ENCODE peak calls at places on chromosome 11, in five cellular contexts. S is SK-N-SH, D is H9, H is MM.1S, Q is ovary. Y is an unnamed sample. For H3K9me3, the result is how much of the 10 kb centered on the place peaks cover.

GRCh38 chr11:94958118-94958517 is 15.2 kb downstream of the CWC15 start:
- DNase-seq in S (no peak), D (no peak), H (no peak), Q (no peak), Y (no peak)

GRCh38 chr11:31106326-31106725 is 263.2 kb downstream of the DCDC1 start:
- DNase-seq in S (no peak), D (no peak), H (no peak), Q (no peak), Y (no peak)

GRCh38 chr11:14312736-14313438 is 46.1 kb downstream of the RRAS2 start:
- DNase-seq in S (no peak), D (no peak), H (no peak), Q (no peak), Y (no peak)

GRCh38 chr11:72789493-72790131 is 4.2 kb downstream of the STARD10 start:
- DNase-seq in S (peak), D (no peak), H (no peak), Q (no peak), Y (no peak)

GRCh38 chr11:124875943-124876817 is 10.9 kb downstream of the ROBO3 start:
- DNase-seq in S (peak), D (peak), H (peak), Q (peak), Y (peak)

GRCh38 chr11:134036484-134037092 is 32.3 kb upstream of the JAM3 start:
- DNase-seq in S (peak), D (peak), H (no peak), Q (no peak), Y (no peak)

GRCh38 chr11:35550374-35551036 is 25.1 kb upstream of the PAMR1 start:
- DNase-seq in S (no peak), D (no peak), H (no peak), Q (no peak), Y (no peak)

GRCh38 chr11:48101044-48101733 is 115.4 kb upstream of the OR4B1 start:
- DNase-seq in S (no peak), D (no peak), H (no peak), Q (no peak), Y (no peak)

GRCh38 chr11:106418786-106419185 is 341.3 kb downstream of the AASDHPPT start:
- DNase-seq in S (no peak), D (no peak), H (no peak), Q (no peak), Y (no peak)

GRCh38 chr11:61955031-61955415 is 4.9 kb downstream of the BEST1 start:
- DNase-seq in S (no peak), D (peak), H (no peak), Q (peak), Y (peak)

GRCh38 chr11:73240190-73240781 is 22.2 kb downstream of the P2RY2 start:
- DNase-seq in S (no peak), D (peak), H (no peak), Q (peak), Y (no peak)

GRCh38 chr11:75056806-75057205 is 39.9 kb downstream of the OR2AT4 start:
- DNase-seq in S (no peak), D (no peak), H (no peak), Q (no peak), Y (no peak)

GRCh38 chr11:128315933-128316332 is 271.4 kb downstream of the ETS1 start:
- DNase-seq in S (no peak), D (no peak), H (no peak), Q (no peak), Y (no peak)

GRCh38 chr11:45805305-45806071 is 539 bp downstream of the SLC35C1 start:
- DNase-seq in S (no peak), D (peak), H (no peak), Q (peak), Y (peak)

GRCh38 chr11:122656073-122656630 is 630 bp downstream of the UBASH3B start:
- DNase-seq in S (peak), D (peak), H (peak), Q (peak), Y (peak)

GRCh38 chr11:18384157-18384641 is 10.2 kb upstream of the LDHA start:
- DNase-seq in S (peak), D (no peak), H (peak), Q (peak), Y (no peak)

GRCh38 chr11:1650918-1651262 is 21.3 kb downstream of the KRTAP5-5 start:
- DNase-seq in S (no peak), D (no peak), H (no peak), Q (no peak), Y (no peak)

GRCh38 chr11:111977141-111978027 is 40.2 kb downstream of the DIXDC1 start:
- DNase-seq in S (peak), D (peak), H (no peak), Q (peak), Y (peak)

GRCh38 chr11:80855975-80856524 is 1415.2 kb upstream of the TENM4 start:
- DNase-seq in S (no peak), D (no peak), H (no peak), Q (no peak), Y (no peak)

GRCh38 chr11:76445122-76446084 is 585 bp downstream of the EMSY start:
- DNase-seq in S (peak), D (peak), H (peak), Q (peak), Y (peak)

GRCh38 chr11:72225411-72225951 is 914 bp downstream of the INPPL1 start:
- DNase-seq in S (peak), D (peak), H (no peak), Q (no peak), Y (peak)

GRCh38 chr11:106920899-106921504 is 97.3 kb downstream of the GUCY1A2 start:
- DNase-seq in S (no peak), D (no peak), H (no peak), Q (no peak), Y (no peak)

GRCh38 chr11:76132268-76132667 is 74.0 kb downstream of the WNT11 start:
- DNase-seq in S (no peak), D (no peak), H (no peak), Q (no peak), Y (no peak)

GRCh38 chr11:121595717-121596156 is 143.0 kb upstream of the SORL1-AS1 start:
- DNase-seq in S (no peak), D (no peak), H (no peak), Q (no peak), Y (peak)

GRCh38 chr11:64268687-64269379 is 15.6 kb downstream of the BAD start:
- DNase-seq in S (peak), D (peak), H (peak), Q (peak), Y (peak)

GRCh38 chr11:96339704-96340554 is 3.1 kb downstream of the MAML2 start:
- DNase-seq in S (no peak), D (no peak), H (no peak), Q (no peak), Y (no peak)

GRCh38 chr11:94751806-94752205 is 16.4 kb upstream of the AMOTL1 start:
- DNase-seq in S (no peak), D (no peak), H (no peak), Q (no peak), Y (no peak)

GRCh38 chr11:64500176-64501013 is 90.6 kb upstream of the SLC22A12 start:
- DNase-seq in S (no peak), D (no peak), H (no peak), Q (no peak), Y (no peak)

GRCh38 chr11:116217006-116217405 is 555.8 kb downstream of the BUD13 start:
- DNase-seq in S (no peak), D (no peak), H (no peak), Q (no peak), Y (peak)

GRCh38 chr11:78759067-78759466 is 184.4 kb upstream of the NARS2 start:
- DNase-seq in S (no peak), D (no peak), H (no peak), Q (no peak), Y (no peak)

GRCh38 chr11:111976614-111977140 is 39.5 kb downstream of the DIXDC1 start:
- DNase-seq in S (no peak), D (no peak), H (no peak), Q (peak), Y (peak)

GRCh38 chr11:128349650-128350296 is 237.6 kb downstream of the ETS1 start:
- DNase-seq in S (no peak), D (no peak), H (no peak), Q (no peak), Y (no peak)

GRCh38 chr11:68379216-68379615 is 66.8 kb downstream of the LRP5 start:
- DNase-seq in S (no peak), D (no peak), H (no peak), Q (no peak), Y (no peak)

GRCh38 chr11:1946812-1947480 is at the start of gene MRPL23:
- DNase-seq in S (no peak), D (no peak), H (no peak), Q (peak), Y (peak)

GRCh38 chr11:99068832-99069231 is 48.1 kb downstream of the CNTN5 start:
- DNase-seq in S (no peak), D (no peak), H (peak), Q (no peak), Y (no peak)

GRCh38 chr11:2933376-2934056 is 4.3 kb upstream of the PHLDA2 start:
- DNase-seq in S (peak), D (peak), H (peak), Q (peak), Y (peak)

DNA sequence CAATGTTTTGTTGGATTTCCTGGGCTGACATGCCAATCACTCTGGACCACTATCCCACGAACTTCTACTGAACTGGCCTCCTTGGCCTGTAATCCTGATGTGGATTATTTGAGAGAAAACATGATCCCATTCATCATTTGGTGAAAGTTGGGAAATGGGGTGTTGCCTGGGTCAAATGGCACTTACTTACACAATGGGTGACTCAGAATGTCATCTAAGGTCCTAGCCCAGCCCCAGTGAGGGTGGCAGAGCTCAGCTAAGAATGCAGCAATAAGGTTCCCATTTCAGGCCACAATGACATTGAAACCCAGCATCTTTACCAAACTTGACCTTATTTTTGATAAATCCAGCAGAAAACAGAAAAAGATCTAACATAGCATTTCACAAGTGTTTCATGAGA is 8.0 kb upstream of the DSCAML1 start:
- DNase-seq in S (no peak), D (no peak), H (no peak), Q (no peak), Y (no peak)
- TF ChIP-seq CTCF in S (no peak), D (no peak), H (no peak), Q (no peak), Y (no peak)

GRCh38 chr11:469684-470667 is 19.9 kb downstream of the PTDSS2 start:
- DNase-seq in S (peak), D (no peak), H (no peak), Q (peak), Y (peak)
- H3K27ac ChIP-seq in S (no peak), D (peak), H (no peak), Q (peak), Y (peak)

DNA sequence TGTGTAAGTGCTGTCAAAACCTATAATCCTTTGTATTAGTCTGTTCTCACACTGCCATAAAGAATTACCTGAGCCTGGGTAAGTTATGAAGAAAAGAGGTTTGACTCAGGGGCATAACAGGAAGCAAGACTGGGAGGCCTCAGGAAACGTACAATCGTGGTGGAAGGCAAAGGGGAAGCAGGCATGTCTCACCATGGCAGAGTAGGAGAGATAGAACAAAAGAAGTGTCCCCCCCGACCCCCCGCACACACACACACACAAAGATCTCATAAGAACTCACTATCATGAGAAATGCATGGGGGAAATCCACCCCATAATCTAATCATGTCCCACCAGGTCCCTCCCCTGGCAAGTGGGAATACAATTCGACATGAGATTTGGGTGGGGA is 2.3 kb upstream of the USP28 start:
- DNase-seq in S (no peak), D (no peak), H (no peak), Q (no peak), Y (no peak)
- H3K9me3 ChIP-seq in S (under half), D (under half), H (under half), Q (under half), Y (under half)

GRCh38 chr11:9992306-9992705 is 301.7 kb downstream of the SBF2 start:
- DNase-seq in S (no peak), D (no peak), H (no peak), Q (no peak), Y (no peak)

GRCh38 chr11:9990221-9990973 is 303.6 kb downstream of the SBF2 start:
- DNase-seq in S (no peak), D (no peak), H (no peak), Q (no peak), Y (no peak)
- TF ChIP-seq CTCF in S (no peak), D (peak), H (no peak), Q (no peak), Y (no peak)

GRCh38 chr11:20762980-20763379 is 93.6 kb downstream of the NELL1 start:
- DNase-seq in S (no peak), D (no peak), H (no peak), Q (no peak), Y (no peak)

GRCh38 chr11:20759541-20759940 is 90.2 kb downstream of the NELL1 start:
- DNase-seq in S (no peak), D (no peak), H (no peak), Q (no peak), Y (no peak)

DNA sequence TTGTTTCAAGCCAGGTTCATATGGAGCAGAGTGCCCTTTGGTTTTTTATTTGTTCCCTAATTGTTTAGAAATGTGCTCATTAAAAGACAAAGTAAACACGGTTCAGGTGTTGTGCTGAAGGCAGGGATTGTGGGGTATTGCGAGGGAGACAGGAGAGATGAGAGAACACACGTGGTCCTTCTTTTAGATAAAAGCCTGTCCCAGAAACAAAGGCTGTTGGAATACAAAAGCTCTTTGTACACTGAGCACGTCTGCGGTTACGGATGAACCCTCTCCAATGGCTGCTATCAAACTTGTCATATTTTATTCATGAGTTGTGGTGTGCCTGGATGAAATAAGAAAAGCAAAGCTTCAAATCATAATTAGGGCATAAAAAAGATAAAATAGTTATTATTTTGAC is 92.7 kb downstream of the NELL1 start:
- DNase-seq in S (no peak), D (no peak), H (no peak), Q (no peak), Y (no peak)
- H3K27ac ChIP-seq in S (no peak), D (no peak), H (no peak), Q (no peak), Y (no peak)

DNA sequence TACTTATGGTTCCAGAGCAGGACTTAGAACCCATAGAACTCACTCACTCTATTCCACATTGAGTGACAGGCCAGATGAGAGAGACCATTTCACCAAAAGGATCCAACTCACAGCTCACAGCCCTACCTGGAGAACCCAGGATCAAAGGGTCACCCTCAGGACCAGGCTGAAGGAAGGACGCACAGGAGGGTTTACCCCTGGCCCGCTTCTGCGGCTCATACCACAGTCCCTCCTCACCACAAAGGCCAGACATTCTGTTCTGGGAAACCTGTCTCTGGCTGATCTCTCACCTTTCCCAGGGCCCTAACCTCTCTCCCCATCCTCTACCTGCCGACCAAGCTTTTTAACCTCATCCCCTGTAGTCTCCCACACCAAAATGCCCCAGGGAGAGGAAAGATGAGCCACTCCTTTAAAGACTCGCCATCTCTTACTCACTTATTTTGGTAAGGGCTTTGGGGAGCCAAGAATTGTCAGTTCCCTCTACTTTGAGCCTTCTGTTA is 4.7 kb downstream of the FOSL1 start:
- DNase-seq in S (no peak), D (no peak), H (no peak), Q (no peak), Y (peak)
- H3K9me3 ChIP-seq in S (under half), D (under half), H (under half), Q (under half), Y (under half)

GRCh38 chr11:44258190-44258489 is 51.8 kb downstream of the ALX4 start:
- DNase-seq in S (no peak), D (no peak), H (no peak), Q (no peak), Y (no peak)
- TF ChIP-seq CTCF in S (no peak), D (no peak), H (no peak), Q (no peak), Y (no peak)